ENCODE peak calls at places on chromosomes 12 and 14, in nine cellular contexts. S is ureter, L is heart right ventricle, Z is HEK293T, C is HuH-7.5, P is RPMI8226, U is NCI-H226, Q is KBM-7, G is neural crest cell. W is an unnamed sample.

GRCh38 chr12:6370994-6371754 is 4.2 kb downstream of the SCNN1A start:
- DNase-seq in C (peak), U (peak), G (no peak), P (no peak), L (no peak), Q (peak), S (peak), Z (peak), W (no peak)

GRCh38 chr12:120121766-120122293 is 5.3 kb upstream of the RAB35 start:
- DNase-seq in Q (no peak), L (no peak), P (peak), Z (no peak), G (no peak), S (no peak), U (no peak), C (no peak), W (no peak)

GRCh38 chr12:99131761-99132199 is 486.7 kb downstream of the APAF1 start:
- DNase-seq in G (peak), Z (peak), Q (no peak), C (no peak), L (peak), U (no peak), S (no peak), P (peak), W (no peak)

GRCh38 chr14:63545431-63545830 is 2.3 kb upstream of the PPP2R5E start:
- DNase-seq in S (no peak), Q (no peak), U (no peak), P (no peak), Z (no peak), C (no peak), G (no peak), L (no peak), W (no peak)

GRCh38 chr12:54294152-54294913 is 6.5 kb downstream of the NFE2 start:
- DNase-seq in L (peak), G (peak), U (no peak), Z (peak), Q (peak), S (no peak), P (peak), C (peak), W (no peak)

GRCh38 chr12:112854344-112854743 is 52.4 kb upstream of the OAS1 start:
- DNase-seq in U (no peak), S (no peak), L (no peak), C (no peak), G (no peak), Z (no peak), Q (no peak), P (no peak), W (no peak)

GRCh38 chr12:67671419-67671818 is 22.9 kb downstream of the DYRK2 start:
- DNase-seq in L (no peak), G (no peak), Z (no peak), U (peak), S (no peak), P (no peak), Q (no peak), C (no peak), W (no peak)

GRCh38 chr12:45381351-45381750 is 165.5 kb downstream of the ANO6 start:
- DNase-seq in C (no peak), S (no peak), U (no peak), L (no peak), G (no peak), Q (no peak), P (no peak), Z (no peak), W (no peak)

GRCh38 chr14:88468396-88468795 is 82.9 kb downstream of the SPATA7 start:
- DNase-seq in G (no peak), P (no peak), C (no peak), U (no peak), L (no peak), S (no peak), Z (no peak), Q (no peak), W (no peak)

GRCh38 chr12:93894391-93895095 is 217.4 kb downstream of the CRADD start:
- DNase-seq in Z (no peak), Q (peak), C (no peak), P (no peak), U (no peak), G (no peak), L (peak), S (peak), W (no peak)

GRCh38 chr12:60269611-60270269 is 673.9 kb downstream of the SLC16A7 start:
- DNase-seq in L (no peak), C (no peak), Z (no peak), P (no peak), Q (no peak), S (no peak), U (no peak), G (no peak), W (no peak)

GRCh38 chr14:21070083-21070609 is at the start of gene ARHGEF40:
- DNase-seq in C (peak), G (peak), Z (peak), S (no peak), Q (no peak), L (peak), U (no peak), P (peak), W (no peak)